ENCODE peak calls at places on chromosomes 3 and 15, in four cellular contexts. Z is LHCN-M2; P is NCI-H2081; E is stimulated activated CD8-positive, alpha-beta memory T cell treated with anti-CD3 and anti-CD28 coated beads, Interleukin-4, amount 100 ng/mL, for 48 hours. U is an unnamed sample.

GRCh38 chr3:171044828-171045793 is 18.6 kb upstream of the SLC2A2 start:
- DNase-seq in Z (peak; percentile 77), P (no peak), E (no peak), U (no peak)

GRCh38 chr3:27378331-27378730 is 9.1 kb upstream of the NEK10 start:
- DNase-seq in Z (no peak), P (no peak), E (no peak), U (no peak)

GRCh38 chr15:60392986-60393811 is 4.6 kb downstream of the ANXA2 start:
- DNase-seq in Z (peak; percentile 100), P (peak; percentile 54), E (peak; percentile 37), U (no peak)

GRCh38 chr3:107512108-107512507 is 10.7 kb upstream of the BBX start:
- DNase-seq in Z (peak; percentile 8), P (no peak), E (no peak), U (no peak)

GRCh38 chr3:68631810-68632545 is 300.4 kb downstream of the TAFA4 start:
- DNase-seq in Z (no peak), P (no peak), E (no peak), U (no peak)

GRCh38 chr3:94004301-94004910 is 24.0 kb downstream of the STX19 start:
- DNase-seq in Z (peak; percentile 66), P (peak; percentile 32), E (no peak), U (no peak)

GRCh38 chr3:141262306-141262705 is 30.7 kb downstream of the PXYLP1 start:
- DNase-seq in Z (peak; percentile 65), P (no peak), E (no peak), U (no peak)

GRCh38 chr3:126023390-126023789 is 54.4 kb downstream of the ROPN1B start:
- DNase-seq in Z (no peak), P (no peak), E (no peak), U (no peak)

GRCh38 chr3:6264036-6264435 is 596.9 kb upstream of the GRM7 start:
- DNase-seq in Z (no peak), P (no peak), E (no peak), U (no peak)

GRCh38 chr3:38623539-38623938 is 25.9 kb downstream of the SCN5A start:
- DNase-seq in Z (no peak), P (no peak), E (no peak), U (no peak)

GRCh38 chr3:136305879-136306278 is 55.7 kb downstream of the PCCB start:
- DNase-seq in Z (peak; percentile 70), P (no peak), E (no peak), U (no peak)

GRCh38 chr15:94056314-94056713 is 175.0 kb upstream of the MCTP2 start:
- DNase-seq in Z (no peak), P (no peak), E (no peak), U (no peak)

GRCh38 chr3:177463863-177464262 is 266.6 kb upstream of the TBL1XR1 start:
- DNase-seq in Z (peak; percentile 79), P (no peak), E (no peak), U (no peak)

GRCh38 chr3:147361671-147362420 is 44.5 kb downstream of the ZIC4 start:
- DNase-seq in Z (peak; percentile 25), P (no peak), E (peak; percentile 80), U (no peak)

GRCh38 chr3:82587174-82587573 is 825.7 kb upstream of the GBE1 start:
- DNase-seq in Z (no peak), P (no peak), E (no peak), U (no peak)

GRCh38 chr3:187976361-187976900 is 177.5 kb upstream of the LPP start:
- DNase-seq in Z (no peak), P (no peak), E (peak; percentile 46), U (no peak)

GRCh38 chr3:187902938-187903337 is 157.7 kb upstream of the BCL6 start:
- DNase-seq in Z (no peak), P (no peak), E (no peak), U (no peak)

GRCh38 chr3:12175844-12176453 is 17.2 kb upstream of the TIMP4 start:
- DNase-seq in Z (peak; percentile 47), P (no peak), E (no peak), U (no peak)

GRCh38 chr3:142888484-142889262 is at the start of gene PCOLCE2:
- DNase-seq in Z (peak; percentile 16), P (peak; percentile 47), E (peak; percentile 41), U (no peak)

GRCh38 chr3:13009132-13009945 is 63.9 kb downstream of the IQSEC1 start:
- DNase-seq in Z (no peak), P (no peak), E (peak; percentile 73), U (peak; percentile 60)

GRCh38 chr15:66955871-66956585 is 109.4 kb upstream of the SMAD3 start:
- DNase-seq in Z (peak; percentile 35), P (no peak), E (no peak), U (no peak)

GRCh38 chr3:129621626-129622417 is 15.3 kb upstream of the PLXND1 start:
- DNase-seq in Z (no peak), P (no peak), E (no peak), U (no peak)

GRCh38 chr15:67479781-67480180 is 41.1 kb upstream of the C15orf61 start:
- DNase-seq in Z (peak; percentile 45), P (no peak), E (no peak), U (no peak)

GRCh38 chr3:107855710-107856109 is 235.1 kb downstream of the CD47 start:
- DNase-seq in Z (no peak), P (no peak), E (no peak), U (no peak)

GRCh38 chr3:172355836-172356235 is 92.4 kb downstream of the GHSR start:
- DNase-seq in Z (peak; percentile 90), P (no peak), E (no peak), U (no peak)

GRCh38 chr3:123664771-123665170 is 79.9 kb upstream of the HACD2 start:
- DNase-seq in Z (no peak), P (no peak), E (no peak), U (no peak)

GRCh38 chr15:64247906-64248541 is 85.2 kb upstream of the PPIB start:
- DNase-seq in Z (peak; percentile 94), P (peak; percentile 70), E (no peak), U (no peak)

GRCh38 chr3:13839253-13839652 is 40.6 kb downstream of the WNT7A start:
- DNase-seq in Z (no peak), P (no peak), E (no peak), U (no peak)

GRCh38 chr15:88627463-88627862 is 6.3 kb downstream of the AEN start:
- DNase-seq in Z (no peak), P (no peak), E (peak; percentile 60), U (peak; percentile 59)

GRCh38 chr15:20340331-20340811 is 201.2 kb downstream of the GOLGA6L6 start:
- DNase-seq in Z (no peak), P (no peak), E (peak; percentile 38), U (peak; percentile 42)

GRCh38 chr15:92418864-92419263 is 25.2 kb downstream of the ST8SIA2 start:
- DNase-seq in Z (no peak), P (no peak), E (no peak), U (no peak)

GRCh38 chr3:64149886-64150285 is 75.4 kb downstream of the PRICKLE2 start:
- DNase-seq in Z (no peak), P (no peak), E (no peak), U (no peak)

GRCh38 chr3:120435621-120436020 is 15.2 kb downstream of the FSTL1 start:
- DNase-seq in Z (peak; percentile 43), P (no peak), E (no peak), U (no peak)

GRCh38 chr15:78024883-78025282 is 52.6 kb downstream of the TBC1D2B start:
- DNase-seq in Z (no peak), P (no peak), E (no peak), U (no peak)

GRCh38 chr3:53161345-53161819 is 373 bp downstream of the PRKCD start:
- DNase-seq in Z (no peak), P (no peak), E (peak; percentile 45), U (no peak)

GRCh38 chr3:107683447-107683846 is 160.7 kb downstream of the BBX start:
- DNase-seq in Z (no peak), P (no peak), E (no peak), U (no peak)